ENCODE peak calls at places on chromosomes 1 and 21, in seven cellular contexts. U is mesothelial cell of epicardium, N is nephron progenitor cell, K is WTC11, H is heart right ventricle, P is cardiac muscle cell, G is Caco-2. V is an unnamed sample.

GRCh38 chr21:32329776-32330175 is 31.1 kb downstream of the MRAP start:
- DNase-seq in P (no peak), N (no peak), G (no peak), U (no peak), K (no peak), H (no peak), V (no peak)

GRCh38 chr1:27935721-27936120 is 921 bp downstream of the SMPDL3B start:
- DNase-seq in G (no peak), N (no peak), P (no peak), K (no peak), U (no peak), H (no peak), V (no peak)

GRCh38 chr1:101178688-101179491 is 57.9 kb upstream of the S1PR1 start:
- DNase-seq in G (no peak), P (no peak), N (no peak), U (no peak), H (no peak), K (no peak), V (no peak)

GRCh38 chr1:89171067-89171438 is 4.8 kb downstream of the GBP7 start:
- DNase-seq in U (no peak), P (no peak), H (no peak), K (no peak), N (no peak), G (no peak), V (no peak)

GRCh38 chr1:46203738-46204405 is 738 bp downstream of the LURAP1 start:
- DNase-seq in G (no peak), U (no peak), N (no peak), P (peak; percentile 33), K (no peak), H (no peak), V (no peak)

GRCh38 chr1:229372251-229372650 is 29.4 kb upstream of the CCSAP start:
- DNase-seq in K (no peak), G (no peak), P (no peak), H (no peak), U (no peak), N (no peak), V (no peak)

GRCh38 chr1:119773711-119774241 is 5.1 kb upstream of the HMGCS2 start:
- DNase-seq in P (peak; percentile 78), N (no peak), U (no peak), K (no peak), H (no peak), G (no peak), V (no peak)

GRCh38 chr1:157960773-157961172 is 32.7 kb upstream of the KIRREL1 start:
- DNase-seq in G (no peak), U (no peak), P (no peak), N (no peak), K (peak; percentile 18), H (no peak), V (no peak)

GRCh38 chr1:73162576-73162975 is 880.2 kb upstream of the NEGR1 start:
- DNase-seq in P (no peak), K (no peak), N (no peak), H (no peak), U (no peak), G (no peak), V (no peak)

GRCh38 chr1:235295902-235296350 is 32.1 kb downstream of the ARID4B start:
- DNase-seq in G (peak; percentile 54), N (no peak), H (no peak), P (no peak), K (no peak), U (no peak), V (no peak)

GRCh38 chr1:185017338-185017737 is 28.0 kb upstream of the RNF2 start:
- DNase-seq in N (no peak), H (no peak), U (no peak), P (no peak), K (no peak), G (no peak), V (no peak)

GRCh38 chr1:230797376-230798186 is 50.4 kb downstream of the CAPN9 start:
- DNase-seq in G (peak; percentile 73), N (peak; percentile 56), K (peak; percentile 62), U (peak; percentile 40), P (peak; percentile 86), H (peak; percentile 41), V (peak; percentile 74)

GRCh38 chr1:61297887-61298286 is 215.5 kb downstream of the NFIA start:
- DNase-seq in P (no peak), K (no peak), U (no peak), G (no peak), N (no peak), H (no peak), V (no peak)

GRCh38 chr1:41418868-41419583 is 57.8 kb downstream of the FOXO6 start:
- DNase-seq in K (no peak), N (no peak), P (no peak), H (peak; percentile 80), G (no peak), U (no peak), V (no peak)

GRCh38 chr1:203547771-203548421 is 53.9 kb downstream of the OPTC start:
- DNase-seq in G (no peak), P (no peak), U (no peak), K (no peak), N (no peak), H (no peak), V (no peak)

GRCh38 chr1:39142394-39143060 is 62.0 kb upstream of the MACF1 start:
- DNase-seq in N (no peak), P (no peak), G (peak; percentile 47), K (peak; percentile 41), H (no peak), U (no peak), V (no peak)

GRCh38 chr1:220430586-220430985 is 97.3 kb upstream of the MARK1 start:
- DNase-seq in P (no peak), U (no peak), G (no peak), K (no peak), H (no peak), N (no peak), V (no peak)

DNA sequence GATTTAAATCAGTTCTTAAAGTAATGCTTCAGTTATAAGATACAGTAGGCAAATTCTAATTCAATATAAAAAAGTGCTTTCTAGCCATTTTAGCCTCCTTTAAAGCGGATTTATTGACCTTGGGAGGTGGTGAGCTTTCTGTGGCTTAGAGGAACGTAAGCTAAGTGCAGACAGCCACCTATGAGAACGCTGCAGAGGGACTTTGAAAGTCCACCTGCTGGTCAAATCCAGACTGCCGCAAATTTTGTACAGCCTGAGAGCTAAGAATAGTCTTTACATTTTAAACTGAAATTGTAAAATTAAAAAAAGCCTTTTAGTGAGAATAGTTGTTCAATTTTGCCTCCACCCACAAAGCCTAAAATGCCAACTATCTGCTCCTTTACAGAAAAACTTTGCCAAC is 67.0 kb upstream of the SSX2IP start:
- DNase-seq in K (no peak), H (no peak), G (no peak), P (no peak), U (no peak), N (no peak), V (no peak)
- TF ChIP-seq CTCF in K (no peak), H (no peak), G (no peak), P (peak; percentile 14), U (peak; percentile 57), N (no peak), V (peak; percentile 56)

GRCh38 chr1:153357076-153357852 is 390 bp upstream of the S100A9 start:
- DNase-seq in H (peak; percentile 51), N (no peak), P (no peak), K (no peak), U (no peak), G (no peak), V (peak; percentile 69)
- TF ChIP-seq CTCF in H (no peak), N (no peak), P (no peak), K (no peak), U (no peak), G (no peak), V (no peak)

GRCh38 chr1:99768525-99769382 is 2.3 kb upstream of the FRRS1 start:
- DNase-seq in U (no peak), H (no peak), P (no peak), K (no peak), N (no peak), G (no peak), V (no peak)
- TF ChIP-seq CTCF in U (no peak), H (no peak), P (no peak), K (no peak), N (no peak), G (no peak), V (no peak)

GRCh38 chr1:161139765-161140164 is 7.3 kb upstream of the DEDD start:
- DNase-seq in P (peak; percentile 67), G (no peak), H (no peak), N (peak; percentile 37), K (peak; percentile 30), U (no peak), V (no peak)
- TF ChIP-seq CTCF in P (peak; percentile 55), G (peak; percentile 54), H (no peak), N (peak; percentile 45), K (peak; percentile 26), U (peak; percentile 45), V (peak; percentile 73)